ENCODE peak calls at places on chromosomes 3 and 15, in five cellular contexts. N, Q, U, T and I are unnamed samples.
A peak's percentile ranks its signal among the peaks of the same experiment; 100 is the strongest.

GRCh38 chr3:154421067-154421466 is 8.9 kb downstream of the GPR149 start:
- DNase-seq in N (no peak), U (no peak), Q (no peak), T (no peak), I (peak; percentile 4)

GRCh38 chr15:39782441-39783138 is at the start of gene FSIP1:
- DNase-seq in U (peak; percentile 93), Q (peak; percentile 86), T (peak; percentile 98), N (peak; percentile 94), I (peak; percentile 97)

GRCh38 chr3:127410137-127410488 is 122.3 kb upstream of the PRR20G start:
- DNase-seq in U (no peak), T (no peak), N (no peak), Q (no peak), I (no peak)

GRCh38 chr3:23834082-23834870 is 28.5 kb downstream of the UBE2E1 start:
- DNase-seq in U (no peak), N (no peak), T (no peak), Q (no peak), I (peak; percentile 45)

GRCh38 chr3:50551293-50552057 is 16.1 kb downstream of the C3orf18 start:
- DNase-seq in U (no peak), T (no peak), N (no peak), Q (no peak), I (no peak)

GRCh38 chr15:28934645-28935044 is 48.9 kb downstream of the APBA2 start:
- DNase-seq in Q (no peak), U (no peak), T (no peak), N (no peak), I (no peak)

GRCh38 chr3:189389346-189389745 is 217.6 kb downstream of the TPRG1 start:
- DNase-seq in U (no peak), T (no peak), N (no peak), Q (no peak), I (no peak)

GRCh38 chr3:180970931-180971330 is 18.6 kb downstream of the DNAJC19 start:
- DNase-seq in Q (no peak), N (no peak), U (no peak), T (no peak), I (no peak)

GRCh38 chr15:36479200-36479896 is 100.1 kb upstream of the CDIN1 start:
- DNase-seq in U (no peak), Q (no peak), T (no peak), N (peak; percentile 18), I (no peak)

GRCh38 chr3:186406669-186407635 is 44.9 kb upstream of the DGKG start:
- DNase-seq in Q (no peak), N (no peak), T (no peak), U (no peak), I (no peak)

DNA sequence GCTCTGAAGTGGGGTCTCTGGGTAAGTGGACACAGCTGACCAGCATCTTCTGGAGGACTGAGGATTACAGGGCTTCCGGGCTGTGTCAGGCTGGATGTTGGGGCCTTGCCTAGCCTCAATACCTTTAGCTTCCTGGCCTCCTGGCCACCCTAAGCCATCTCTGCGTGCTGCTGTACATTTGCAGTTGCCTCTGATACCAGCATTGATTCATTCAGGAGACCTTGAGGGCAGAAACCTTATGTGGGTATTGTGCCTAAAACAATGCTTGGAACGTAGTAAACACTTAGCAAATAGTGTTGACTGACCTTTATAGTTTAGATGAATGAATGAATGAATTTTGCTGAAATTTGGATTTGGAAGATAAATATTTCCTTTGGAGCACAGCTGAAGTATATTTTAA is 97.0 kb downstream of the FLNB start:
- DNase-seq in U (no peak), N (no peak), T (no peak), Q (no peak), I (no peak)
- H3K27ac ChIP-seq in U (no peak overlapping the region), N (no peak overlapping the region), T (no peak overlapping the region), Q (no peak overlapping the region), I (no peak overlapping the region)

DNA sequence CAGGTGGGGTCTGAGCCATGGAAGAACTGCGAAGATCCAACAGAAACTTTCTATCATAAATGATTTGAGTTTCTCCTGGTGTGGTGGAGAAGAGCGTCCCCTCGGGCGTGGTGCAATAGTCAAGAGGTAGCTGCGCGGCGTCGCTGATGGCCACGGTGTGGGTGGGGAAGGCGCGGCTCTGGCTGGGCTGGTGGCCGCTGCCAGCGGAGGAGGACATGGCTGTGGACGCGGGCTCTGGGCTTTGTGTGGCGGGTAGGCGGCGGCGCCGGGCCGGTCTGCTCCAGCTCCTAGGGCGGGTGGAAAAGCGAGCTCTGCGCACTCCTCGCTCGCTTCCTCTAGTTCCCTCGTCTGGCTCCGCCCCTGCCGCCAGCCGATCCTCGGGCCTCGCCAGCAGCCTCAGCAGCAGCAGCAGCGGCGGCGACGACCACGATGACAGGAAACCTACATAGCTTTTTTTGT is 5.9 kb downstream of the STARD9 start:
- DNase-seq in Q (no peak), T (peak; percentile 64), U (peak; percentile 62), N (peak; percentile 57), I (peak; percentile 87)
- TF ChIP-seq MYC in Q (no peak), T (no peak), U (no peak), N (no peak), I (no peak)

GRCh38 chr15:89105147-89105546 is 16.9 kb downstream of the ABHD2 start:
- DNase-seq in U (peak; percentile 45), Q (no peak), N (peak; percentile 75), T (no peak), I (peak; percentile 90)
- H3K27ac ChIP-seq in U (no peak overlapping the region), Q (no peak overlapping the region), N (peak overlapping the region; percentile 88), T (no peak overlapping the region), I (peak overlapping the region; percentile 94)

DNA sequence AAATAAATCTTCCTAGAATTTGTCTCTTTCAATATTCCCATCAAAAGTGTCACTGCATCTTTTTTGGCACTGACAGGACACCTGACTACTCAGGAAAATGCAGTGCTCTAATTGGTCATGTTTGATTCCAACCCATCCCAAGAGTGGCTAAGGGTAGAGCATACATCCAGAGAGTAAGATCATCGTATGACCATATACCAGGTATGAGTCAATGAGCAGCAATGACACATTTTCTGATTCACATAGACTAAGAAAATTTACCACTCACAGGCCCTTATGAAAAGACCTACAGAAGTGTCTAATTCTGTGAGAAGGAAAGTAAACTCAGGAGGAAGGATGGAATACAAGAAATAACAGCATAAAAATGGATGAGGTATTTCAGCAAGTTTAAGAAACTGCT is 434.2 kb downstream of the ZIC1 start:
- DNase-seq in Q (no peak), N (no peak), U (no peak), T (no peak), I (no peak)
- TF ChIP-seq MYC in Q (no peak), N (no peak), U (no peak), T (no peak), I (no peak)

GRCh38 chr3:61903074-61903473 is 341.7 kb downstream of the PTPRG start:
- DNase-seq in Q (no peak), N (no peak), T (no peak), U (no peak), I (no peak)
- H3K27ac ChIP-seq in Q (no peak overlapping the region), N (no peak overlapping the region), T (no peak overlapping the region), U (no peak overlapping the region), I (no peak overlapping the region)

DNA sequence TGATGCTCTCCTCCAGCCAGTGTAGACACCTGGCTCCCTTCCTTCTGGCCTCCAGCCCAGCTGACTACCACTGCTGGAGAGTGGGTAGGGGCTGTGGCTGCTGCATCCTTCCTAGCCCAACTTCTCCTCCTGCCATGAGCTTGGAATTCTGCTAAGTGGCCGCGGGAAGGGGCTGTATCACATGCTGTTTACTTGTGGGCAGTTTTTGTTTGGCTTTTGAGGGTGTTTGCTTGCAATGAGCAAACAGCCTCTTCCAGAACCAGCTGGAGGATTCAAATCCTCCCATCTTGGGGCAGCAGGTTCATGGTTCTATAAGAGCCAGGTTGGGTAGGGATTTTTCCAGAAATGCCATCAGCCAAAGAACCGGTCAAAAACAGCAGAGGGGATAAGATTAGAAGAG is 9.0 kb downstream of the GASK1A start:
- DNase-seq in Q (no peak), N (no peak), T (no peak), U (no peak), I (no peak)
- TF ChIP-seq MYC in Q (no peak), N (no peak), T (no peak), U (no peak), I (no peak)

DNA sequence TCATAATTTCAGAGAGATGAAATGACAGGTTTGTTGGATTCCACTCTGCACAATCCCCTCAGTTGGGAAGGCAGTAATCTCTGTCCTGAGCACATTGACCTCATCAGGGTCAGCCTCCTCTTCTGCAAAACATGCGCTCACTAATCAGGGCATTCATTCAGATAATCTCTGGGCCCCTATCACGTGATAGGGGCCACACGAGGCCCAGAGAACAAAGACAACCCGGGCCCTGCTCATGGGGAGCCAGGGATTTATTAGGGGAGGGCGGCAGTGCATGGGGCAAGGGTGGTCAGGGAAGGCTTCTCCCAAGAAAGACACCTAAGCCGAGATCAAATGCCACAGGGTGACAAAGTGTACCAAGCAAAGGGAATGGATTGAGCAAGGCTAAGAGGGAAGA is 1.1 kb downstream of the TCTA start:
- DNase-seq in U (no peak), N (no peak), Q (no peak), T (no peak), I (no peak)
- H3K27ac ChIP-seq in U (peak overlapping the region; percentile 91), N (peak overlapping the region; percentile 90), Q (peak overlapping the region; percentile 96), T (peak overlapping the region; percentile 96), I (no peak overlapping the region)

GRCh38 chr15:82306791-82307713 is 42.2 kb downstream of the GOLGA6L10 start:
- DNase-seq in N (no peak), T (no peak), U (no peak), Q (no peak), I (no peak)
- TF ChIP-seq MYC in N (no peak), T (no peak), U (no peak), Q (no peak), I (no peak)

GRCh38 chr3:149353581-149354184 is 20.2 kb upstream of the TM4SF18 start:
- DNase-seq in T (no peak), Q (no peak), U (peak; percentile 75), N (no peak), I (peak; percentile 55)

GRCh38 chr3:149352556-149352955 is 19.1 kb upstream of the TM4SF18 start:
- DNase-seq in U (peak; percentile 67), T (peak; percentile 67), N (peak; percentile 82), Q (no peak), I (peak; percentile 70)

GRCh38 chr3:149356630-149357029 is 20.8 kb downstream of the TM4SF1 start:
- DNase-seq in T (no peak), U (no peak), N (no peak), Q (no peak), I (no peak)

DNA sequence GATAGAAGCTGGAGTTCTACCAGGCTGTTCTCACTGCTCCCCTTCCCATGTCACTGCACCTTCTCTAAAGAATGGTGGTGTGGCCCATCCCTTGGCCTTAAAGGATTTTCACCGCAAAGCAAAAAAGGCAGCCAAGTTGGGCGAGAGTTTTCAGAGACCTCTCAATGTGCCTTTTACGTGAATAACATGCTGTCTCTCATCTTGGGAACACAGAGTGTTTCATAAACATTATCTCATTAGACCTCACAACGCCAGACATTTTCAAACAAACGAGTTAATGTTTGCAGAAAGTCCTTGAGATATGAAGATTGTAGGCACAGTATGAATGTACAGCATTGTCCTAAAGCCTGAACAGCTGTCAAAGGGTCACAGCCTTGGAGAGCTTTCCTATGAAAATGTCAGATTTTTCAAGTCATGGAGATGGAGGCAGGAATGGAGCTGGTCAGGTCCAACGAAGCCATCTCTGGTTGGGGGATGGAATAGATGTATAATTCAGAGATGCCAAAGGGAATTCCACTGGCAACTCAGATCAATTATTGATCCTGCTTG is 21.3 kb downstream of the TM4SF1 start:
- DNase-seq in T (no peak), Q (no peak), N (no peak), U (peak; percentile 99), I (no peak)
- H3K27ac ChIP-seq in T (no peak overlapping the region), Q (no peak overlapping the region), N (no peak overlapping the region), U (peak overlapping the region; percentile 99), I (no peak overlapping the region)